ENCODE peak calls at places on chromosome 12, in four cellular contexts. One of them, this sample, is unnamed. For H4K20me1 and H3F3A, the result is how much of the 10 kb centered on the place peaks cover.

GRCh38 chr12:98883231-98883630 is 238.1 kb downstream of the APAF1 start:
- DNase-seq in GM23248: no peak
- DNase-seq in neural progenitor cell: no peak
- DNase-seq in SK-N-SH: no peak
- DNase-seq in this sample: no peak

GRCh38 chr12:121702944-121703343 is 9.6 kb upstream of the TMEM120B start:
- DNase-seq in GM23248: no peak
- DNase-seq in neural progenitor cell: no peak
- DNase-seq in SK-N-SH: no peak
- DNase-seq in this sample: no peak

GRCh38 chr12:85448548-85449139 is 168.6 kb downstream of the ALX1 start:
- DNase-seq in GM23248: peak
- DNase-seq in neural progenitor cell: no peak
- DNase-seq in SK-N-SH: peak
- DNase-seq in this sample: no peak

GRCh38 chr12:19506497-19506896 is 67.2 kb downstream of the AEBP2 start:
- DNase-seq in GM23248: no peak
- DNase-seq in neural progenitor cell: no peak
- DNase-seq in SK-N-SH: no peak
- DNase-seq in this sample: no peak

GRCh38 chr12:95949801-95950206 is 6.7 kb downstream of the AMDHD1 start:
- DNase-seq in GM23248: no peak
- DNase-seq in neural progenitor cell: peak
- DNase-seq in SK-N-SH: no peak
- DNase-seq in this sample: no peak

GRCh38 chr12:131571827-131572226 is 139.1 kb upstream of the SFSWAP start:
- DNase-seq in GM23248: no peak
- DNase-seq in neural progenitor cell: no peak
- DNase-seq in SK-N-SH: no peak
- DNase-seq in this sample: no peak

GRCh38 chr12:106999444-106999843 is 12.5 kb upstream of the MTERF2 start:
- DNase-seq in GM23248: peak
- DNase-seq in neural progenitor cell: no peak
- DNase-seq in SK-N-SH: no peak
- DNase-seq in this sample: no peak

GRCh38 chr12:65229441-65229840 is 49.0 kb upstream of the MSRB3 start:
- DNase-seq in GM23248: peak
- DNase-seq in neural progenitor cell: no peak
- DNase-seq in SK-N-SH: no peak
- DNase-seq in this sample: peak

GRCh38 chr12:59431266-59431665 is 164.6 kb upstream of the SLC16A7 start:
- DNase-seq in GM23248: peak
- DNase-seq in neural progenitor cell: no peak
- DNase-seq in SK-N-SH: no peak
- DNase-seq in this sample: no peak

GRCh38 chr12:79778802-79779201 is 88.0 kb upstream of the PAWR start:
- DNase-seq in GM23248: no peak
- DNase-seq in neural progenitor cell: no peak
- DNase-seq in SK-N-SH: no peak
- DNase-seq in this sample: no peak

GRCh38 chr12:15982071-15982470 is 70.9 kb downstream of the DERA start:
- DNase-seq in GM23248: peak
- DNase-seq in neural progenitor cell: no peak
- DNase-seq in SK-N-SH: no peak
- DNase-seq in this sample: no peak

GRCh38 chr12:47907851-47908454 is 3.2 kb upstream of the VDR start:
- DNase-seq in GM23248: no peak
- DNase-seq in neural progenitor cell: no peak
- DNase-seq in SK-N-SH: no peak
- DNase-seq in this sample: no peak

GRCh38 chr12:9642606-9643270 is 26.8 kb upstream of the CLEC2D start:
- DNase-seq in GM23248: no peak
- DNase-seq in neural progenitor cell: no peak
- DNase-seq in SK-N-SH: no peak
- DNase-seq in this sample: no peak

GRCh38 chr12:1660304-1661187 is 30.3 kb upstream of the ADIPOR2 start:
- DNase-seq in GM23248: peak
- DNase-seq in neural progenitor cell: no peak
- DNase-seq in SK-N-SH: no peak
- DNase-seq in this sample: peak

GRCh38 chr12:86349196-86349595 is 93.0 kb upstream of the MGAT4C start:
- DNase-seq in GM23248: no peak
- DNase-seq in neural progenitor cell: no peak
- DNase-seq in SK-N-SH: peak
- DNase-seq in this sample: no peak

GRCh38 chr12:50317198-50317597 is 33.9 kb upstream of the LIMA1 start:
- DNase-seq in GM23248: peak
- DNase-seq in neural progenitor cell: no peak
- DNase-seq in SK-N-SH: no peak
- DNase-seq in this sample: no peak

GRCh38 chr12:121519227-121519626 is 61.6 kb downstream of the KDM2B start:
- DNase-seq in GM23248: no peak
- DNase-seq in neural progenitor cell: no peak
- DNase-seq in SK-N-SH: no peak
- DNase-seq in this sample: no peak

GRCh38 chr12:9880532-9880931 is 757 bp upstream of the KLRF2 start:
- DNase-seq in GM23248: peak
- DNase-seq in neural progenitor cell: no peak
- DNase-seq in SK-N-SH: no peak
- DNase-seq in this sample: no peak

GRCh38 chr12:132282950-132283771 is 46.2 kb downstream of the GALNT9 start:
- DNase-seq in GM23248: no peak
- DNase-seq in neural progenitor cell: no peak
- DNase-seq in SK-N-SH: no peak
- DNase-seq in this sample: no peak

GRCh38 chr12:102960766-102961487 is 3.5 kb downstream of the ASCL1 start:
- DNase-seq in GM23248: no peak
- DNase-seq in neural progenitor cell: peak
- DNase-seq in SK-N-SH: no peak
- DNase-seq in this sample: no peak

GRCh38 chr12:59486827-59487226 is 109.0 kb upstream of the SLC16A7 start:
- DNase-seq in GM23248: peak
- DNase-seq in neural progenitor cell: no peak
- DNase-seq in SK-N-SH: no peak
- DNase-seq in this sample: no peak

GRCh38 chr12:56122637-56123036 is 4.6 kb downstream of the ZC3H10 start:
- DNase-seq in GM23248: no peak
- DNase-seq in neural progenitor cell: no peak
- DNase-seq in SK-N-SH: no peak
- DNase-seq in this sample: peak

GRCh38 chr12:96431067-96431466 is 30.8 kb upstream of the CDK17 start:
- DNase-seq in GM23248: no peak
- DNase-seq in neural progenitor cell: peak
- DNase-seq in SK-N-SH: no peak
- DNase-seq in this sample: no peak

GRCh38 chr12:115351513-115352077 is 667.6 kb upstream of the TBX3 start:
- DNase-seq in GM23248: peak
- DNase-seq in neural progenitor cell: no peak
- DNase-seq in SK-N-SH: no peak
- DNase-seq in this sample: peak

GRCh38 chr12:26629864-26630263 is 203.1 kb downstream of the ITPR2 start:
- DNase-seq in GM23248: peak
- DNase-seq in neural progenitor cell: peak
- DNase-seq in SK-N-SH: no peak
- DNase-seq in this sample: no peak

GRCh38 chr12:120194534-120195395 is at the start of gene GCN1:
- DNase-seq in GM23248: peak
- DNase-seq in neural progenitor cell: peak
- DNase-seq in SK-N-SH: peak
- DNase-seq in this sample: peak

GRCh38 chr12:56007148-56007891 is 10.2 kb downstream of the SUOX start:
- DNase-seq in GM23248: peak
- DNase-seq in neural progenitor cell: peak
- DNase-seq in SK-N-SH: peak
- DNase-seq in this sample: peak

DNA sequence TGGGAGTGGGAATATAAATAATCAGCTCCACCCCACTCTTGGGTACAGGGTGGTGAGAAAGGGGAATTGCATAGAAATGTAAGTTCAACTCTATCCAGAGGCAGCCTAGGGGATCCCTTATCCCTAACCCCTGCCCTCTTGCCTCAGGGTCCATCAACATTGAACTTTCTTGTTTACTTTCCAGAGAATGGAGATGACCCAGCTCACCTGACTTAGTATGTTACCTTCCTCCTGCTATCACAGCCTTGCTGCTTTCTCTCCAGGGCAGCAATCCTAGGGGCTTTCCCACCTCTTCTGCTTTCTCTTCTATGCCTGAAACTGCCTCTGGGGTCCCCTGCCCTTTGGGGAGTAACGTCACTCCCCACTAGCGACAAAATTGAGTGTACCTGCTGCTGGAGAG is 2.7 kb downstream of the LRP1 start:
- DNase-seq in GM23248: no peak
- DNase-seq in neural progenitor cell: no peak
- DNase-seq in SK-N-SH: no peak
- DNase-seq in this sample: no peak
- H4K20me1 ChIP-seq in GM23248: under half
- H4K20me1 ChIP-seq in neural progenitor cell: half or more
- H4K20me1 ChIP-seq in SK-N-SH: under half
- H4K20me1 ChIP-seq in this sample: under half

DNA sequence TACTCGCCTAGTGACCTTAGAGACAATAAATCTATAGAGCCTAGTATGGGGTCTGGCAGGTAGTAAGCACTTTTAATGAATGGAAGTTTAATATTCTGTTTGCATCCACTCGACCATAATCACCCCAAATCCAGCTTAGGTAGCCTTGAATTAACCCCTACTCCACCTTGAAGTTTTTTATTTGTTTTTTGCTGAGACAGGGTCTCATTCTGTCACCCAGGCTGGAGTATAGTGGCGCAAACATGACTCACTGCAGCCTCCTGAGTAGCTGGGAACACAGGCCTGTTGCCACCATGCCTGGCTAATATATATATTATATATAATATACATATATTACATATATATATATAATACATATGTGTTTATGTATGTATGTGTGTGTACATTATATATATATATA is 38.8 kb downstream of the MDM2 start:
- DNase-seq in GM23248: no peak
- DNase-seq in neural progenitor cell: no peak
- DNase-seq in SK-N-SH: no peak
- DNase-seq in this sample: no peak
- H3F3A ChIP-seq in GM23248: half or more
- H3F3A ChIP-seq in neural progenitor cell: under half
- H3F3A ChIP-seq in SK-N-SH: half or more
- H3F3A ChIP-seq in this sample: under half

GRCh38 chr12:14958361-14959125 is 2.9 kb downstream of the ARHGDIB start:
- DNase-seq in GM23248: no peak
- DNase-seq in neural progenitor cell: no peak
- DNase-seq in SK-N-SH: no peak
- DNase-seq in this sample: no peak
- H4K20me1 ChIP-seq in GM23248: under half
- H4K20me1 ChIP-seq in neural progenitor cell: under half
- H4K20me1 ChIP-seq in SK-N-SH: under half
- H4K20me1 ChIP-seq in this sample: under half

DNA sequence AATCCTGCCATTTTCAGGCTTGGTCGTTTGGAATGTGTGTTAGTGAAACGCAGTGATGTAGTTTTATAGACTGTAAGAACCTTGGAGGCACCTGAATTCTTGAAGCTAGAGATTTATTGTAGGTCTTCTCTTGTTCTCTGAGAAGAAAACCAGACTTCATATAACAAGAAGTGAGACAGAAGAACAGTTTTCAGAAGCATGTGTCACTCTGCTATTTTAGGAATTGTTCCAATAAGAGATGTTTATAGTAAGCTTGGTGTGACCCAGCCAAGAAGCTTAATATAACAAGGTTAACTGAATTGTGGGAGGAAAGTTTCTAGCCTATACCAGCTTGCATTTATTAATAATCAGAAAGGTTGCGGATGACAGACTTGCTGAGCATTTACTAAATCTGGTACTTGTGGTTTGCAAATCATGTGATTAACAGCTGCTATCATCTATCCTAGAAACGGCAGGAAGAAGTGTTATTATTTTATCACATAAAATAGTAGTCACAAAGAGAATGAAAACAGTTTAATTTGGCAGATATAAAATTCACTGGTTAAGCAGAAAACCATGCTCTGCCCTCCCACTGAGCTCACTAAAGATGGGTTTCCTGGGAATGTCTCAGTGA is 49.2 kb upstream of the BCAT1 start:
- DNase-seq in GM23248: peak
- DNase-seq in neural progenitor cell: no peak
- DNase-seq in SK-N-SH: no peak
- DNase-seq in this sample: no peak
- H3F3A ChIP-seq in GM23248: under half
- H3F3A ChIP-seq in neural progenitor cell: under half
- H3F3A ChIP-seq in SK-N-SH: under half
- H3F3A ChIP-seq in this sample: under half

DNA sequence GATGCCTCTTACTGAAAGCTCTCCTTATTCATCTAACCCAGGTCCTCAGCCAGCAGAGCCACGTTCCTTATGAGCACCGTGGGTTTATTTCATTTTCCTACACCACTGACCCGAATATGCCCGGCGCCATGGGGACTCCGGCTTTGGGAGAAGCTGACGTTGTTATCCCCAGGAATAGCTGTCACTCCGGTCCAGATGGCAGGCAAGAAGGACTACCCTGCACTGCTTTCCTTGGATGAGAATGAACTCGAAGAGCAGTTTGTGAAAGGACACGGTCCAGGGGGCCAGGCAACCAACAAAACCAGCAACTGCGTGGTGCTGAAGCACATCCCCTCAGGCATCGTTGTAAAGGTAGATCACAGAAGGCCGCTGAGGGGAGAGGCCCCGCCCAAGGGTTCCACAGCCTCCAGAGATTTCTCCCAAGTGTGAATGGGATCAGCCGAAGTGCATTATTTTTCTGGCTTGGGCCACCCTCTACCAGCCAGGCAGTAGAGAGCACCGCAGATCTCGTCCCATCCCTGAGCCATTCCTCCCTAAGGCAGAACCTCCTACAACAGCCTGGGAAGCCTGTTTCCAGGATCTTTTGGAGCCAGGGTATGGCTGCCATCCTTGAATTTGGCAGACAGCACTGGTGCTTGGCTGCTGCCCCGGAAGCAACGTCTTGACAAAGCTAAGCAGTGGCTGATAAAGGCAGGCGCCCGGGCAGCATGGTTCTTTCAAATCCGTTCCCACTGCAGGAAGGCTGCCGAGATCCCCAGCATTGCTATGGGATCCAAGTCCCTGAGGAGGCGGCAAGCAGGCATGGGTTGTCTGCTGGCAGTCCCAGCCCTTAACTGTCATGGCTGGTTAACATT is 17.8 kb downstream of the CDK2AP1 start:
- DNase-seq in GM23248: no peak
- DNase-seq in neural progenitor cell: no peak
- DNase-seq in SK-N-SH: no peak
- DNase-seq in this sample: no peak
- H4K20me1 ChIP-seq in GM23248: under half
- H4K20me1 ChIP-seq in neural progenitor cell: under half
- H4K20me1 ChIP-seq in SK-N-SH: under half
- H4K20me1 ChIP-seq in this sample: under half

DNA sequence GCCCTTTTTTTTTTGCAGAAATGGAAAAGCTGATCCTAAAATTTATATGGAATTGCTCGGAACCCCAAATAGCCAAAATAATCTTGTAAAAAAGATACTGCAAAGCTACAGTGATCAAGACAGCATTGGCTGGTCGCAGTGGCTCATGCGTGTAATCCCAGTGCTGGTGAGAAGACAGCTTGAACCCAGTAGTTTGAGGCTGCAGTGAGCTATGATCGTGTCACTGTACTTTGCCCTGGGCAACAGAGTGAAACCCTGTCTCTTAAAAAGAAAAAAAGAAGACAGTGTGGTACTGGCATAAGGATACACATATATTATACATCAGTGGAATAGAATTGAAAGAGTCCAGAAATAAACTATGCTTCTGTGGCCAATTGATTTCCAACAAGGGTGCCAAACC is 5.4 kb downstream of the ITGB7 start:
- DNase-seq in GM23248: no peak
- DNase-seq in neural progenitor cell: no peak
- DNase-seq in SK-N-SH: no peak
- DNase-seq in this sample: no peak
- H3F3A ChIP-seq in GM23248: under half
- H3F3A ChIP-seq in neural progenitor cell: under half
- H3F3A ChIP-seq in SK-N-SH: under half
- H3F3A ChIP-seq in this sample: under half